ENCODE peak calls at places on chromosomes 16 and 17, in seven cellular contexts. A, J, L, C, K, U and G are unnamed samples.
A peak's percentile ranks its signal among the peaks of the same experiment; 100 is the strongest.

GRCh38 chr16:30984669-30985400 is at the start of gene HSD3B7:
- DNase-seq in A (peak; percentile 92), J (peak; percentile 44), L (peak; percentile 74), C (peak; percentile 82), K (peak; percentile 98), U (peak; percentile 58), G (peak; percentile 51)

GRCh38 chr16:22235839-22236745 is 30.0 kb downstream of the EEF2K start:
- DNase-seq in A (no peak), J (no peak), L (no peak), C (no peak), K (no peak), U (no peak), G (no peak)

GRCh38 chr17:41666708-41667279 is 21.9 kb upstream of the EIF1 start:
- DNase-seq in A (peak; percentile 87), J (no peak), L (peak; percentile 73), C (peak; percentile 90), K (peak; percentile 84), U (peak; percentile 71), G (peak; percentile 60)

GRCh38 chr16:3283525-3284447 is 495 bp downstream of the ZNF263 start:
- DNase-seq in A (peak; percentile 30), J (no peak), L (no peak), C (no peak), K (no peak), U (no peak), G (no peak)

GRCh38 chr17:40598928-40599627 is 33.8 kb upstream of the CCR7 start:
- DNase-seq in A (no peak), J (no peak), L (no peak), C (peak; percentile 68), K (no peak), U (peak; percentile 30), G (no peak)

GRCh38 chr16:84320511-84320910 is 25.8 kb downstream of the WFDC1 start:
- DNase-seq in A (no peak), J (no peak), L (no peak), C (no peak), K (no peak), U (no peak), G (no peak)

GRCh38 chr17:7034955-7035590 is 742 bp upstream of the SLC16A13 start:
- DNase-seq in A (no peak), J (no peak), L (no peak), C (peak; percentile 42), K (no peak), U (no peak), G (no peak)

GRCh38 chr16:11045846-11046245 is 101.5 kb downstream of the CLEC16A start:
- DNase-seq in A (no peak), J (no peak), L (no peak), C (no peak), K (no peak), U (no peak), G (no peak)

GRCh38 chr16:83002351-83003334 is 375.9 kb downstream of the CDH13 start:
- DNase-seq in A (no peak), J (peak; percentile 10), L (no peak), C (no peak), K (no peak), U (no peak), G (no peak)

GRCh38 chr16:58661199-58661830 is 23.3 kb downstream of the SLC38A7 start:
- DNase-seq in A (no peak), J (peak; percentile 66), L (no peak), C (no peak), K (peak; percentile 78), U (peak; percentile 90), G (peak; percentile 76)

GRCh38 chr16:89360760-89361435 is 129.5 kb downstream of the ANKRD11 start:
- DNase-seq in A (no peak), J (no peak), L (no peak), C (peak; percentile 72), K (no peak), U (no peak), G (no peak)

GRCh38 chr17:376936-377863 is 24.6 kb upstream of the RPH3AL start:
- DNase-seq in A (peak; percentile 54), J (no peak), L (no peak), C (no peak), K (no peak), U (no peak), G (no peak)

GRCh38 chr17:32931686-32932085 is 3.7 kb downstream of the TMEM98 start:
- DNase-seq in A (no peak), J (no peak), L (no peak), C (no peak), K (no peak), U (no peak), G (no peak)

GRCh38 chr17:61418433-61418832 is 18.8 kb downstream of the TBX2 start:
- DNase-seq in A (no peak), J (no peak), L (no peak), C (no peak), K (no peak), U (no peak), G (no peak)

GRCh38 chr17:3802461-3803307 is 1.7 kb upstream of the ITGAE start:
- DNase-seq in A (no peak), J (peak; percentile 74), L (no peak), C (no peak), K (no peak), U (no peak), G (no peak)

GRCh38 chr16:75044800-75045361 is 46.1 kb downstream of the ZNRF1 start:
- DNase-seq in A (peak; percentile 22), J (no peak), L (no peak), C (no peak), K (no peak), U (no peak), G (no peak)

GRCh38 chr17:40530988-40531971 is 29.9 kb upstream of the TNS4 start:
- DNase-seq in A (no peak), J (no peak), L (peak; percentile 74), C (peak; percentile 75), K (no peak), U (no peak), G (no peak)

GRCh38 chr17:1870592-1870991 is 40.8 kb downstream of the RPA1 start:
- DNase-seq in A (no peak), J (no peak), L (no peak), C (no peak), K (no peak), U (no peak), G (no peak)

GRCh38 chr17:77877674-77878355 is 80.7 kb upstream of the TNRC6C start:
- DNase-seq in A (no peak), J (no peak), L (no peak), C (no peak), K (no peak), U (no peak), G (no peak)

GRCh38 chr17:65503557-65503956 is 57.9 kb downstream of the AXIN2 start:
- DNase-seq in A (no peak), J (no peak), L (no peak), C (no peak), K (no peak), U (no peak), G (no peak)

GRCh38 chr16:85524630-85525463 is 88.3 kb upstream of the GSE1 start:
- DNase-seq in A (peak; percentile 58), J (no peak), L (no peak), C (no peak), K (peak; percentile 71), U (peak; percentile 14), G (no peak)

GRCh38 chr17:77188084-77189066 is 47.6 kb downstream of the SEC14L1 start:
- DNase-seq in A (no peak), J (no peak), L (no peak), C (no peak), K (no peak), U (no peak), G (no peak)

GRCh38 chr16:65119905-65120341 is 1.9 kb downstream of the CDH11 start:
- DNase-seq in A (no peak), J (no peak), L (no peak), C (no peak), K (no peak), U (no peak), G (no peak)

GRCh38 chr17:57442914-57443571 is 186.7 kb downstream of the MSI2 start:
- DNase-seq in A (peak; percentile 52), J (no peak), L (no peak), C (peak; percentile 67), K (no peak), U (peak; percentile 54), G (peak; percentile 60)